ENCODE peak calls at places on chromosome 13, in seven cellular contexts. U, Y, P, G, W, B and O are unnamed samples.

GRCh38 chr13:37651371-37651770 is 52.8 kb upstream of the POSTN start:
- DNase-seq in G (no peak), B (no peak), U (no peak), P (no peak), W (no peak), Y (no peak), O (no peak)

GRCh38 chr13:62388515-62388914 is 972.9 kb upstream of the PCDH20 start:
- DNase-seq in Y (no peak), W (no peak), B (no peak), U (no peak), P (no peak), G (no peak), O (no peak)

GRCh38 chr13:35475960-35476943 is at the start of gene MAB21L1:
- DNase-seq in P (no peak), W (no peak), G (no peak), Y (no peak), U (no peak), B (no peak), O (peak)

GRCh38 chr13:99321709-99322108 is 14.5 kb upstream of the GPR183 start:
- DNase-seq in P (no peak), Y (no peak), G (no peak), W (no peak), B (no peak), U (no peak), O (no peak)

GRCh38 chr13:70034280-70034679 is 73.3 kb upstream of the ATXN8OS start:
- DNase-seq in U (no peak), P (no peak), G (no peak), B (no peak), Y (no peak), W (no peak), O (no peak)

GRCh38 chr13:109586509-109587346 is 199.7 kb downstream of the IRS2 start:
- DNase-seq in B (no peak), P (no peak), Y (no peak), U (no peak), W (no peak), G (no peak), O (no peak)

GRCh38 chr13:104253063-104253680 is 1187.0 kb upstream of the SLC10A2 start:
- DNase-seq in G (no peak), Y (no peak), P (no peak), B (no peak), W (no peak), U (no peak), O (peak)

GRCh38 chr13:27288397-27288796 is 17.8 kb downstream of the RASL11A start:
- DNase-seq in U (no peak), P (no peak), W (no peak), B (no peak), G (no peak), Y (no peak), O (no peak)

GRCh38 chr13:100100115-100100879 is 11.4 kb downstream of the PCCA start:
- DNase-seq in B (no peak), Y (no peak), U (no peak), G (peak), W (no peak), P (no peak), O (peak)

GRCh38 chr13:79282976-79283375 is 123.1 kb downstream of the RBM26 start:
- DNase-seq in U (no peak), P (no peak), B (no peak), Y (no peak), W (no peak), G (peak), O (no peak)

GRCh38 chr13:108728370-108728769 is 99.0 kb downstream of the MYO16 start:
- DNase-seq in U (no peak), W (no peak), Y (no peak), P (no peak), B (peak), G (no peak), O (no peak)

GRCh38 chr13:19185086-19185864 is 3.7 kb upstream of the TUBA3C start:
- DNase-seq in W (no peak), Y (no peak), U (no peak), P (no peak), G (no peak), B (no peak), O (no peak)

GRCh38 chr13:64924401-64924800 is 2305.7 kb downstream of the PCDH9 start:
- DNase-seq in B (no peak), W (no peak), P (no peak), U (no peak), Y (no peak), G (no peak), O (no peak)

GRCh38 chr13:20221772-20222171 is 10.3 kb downstream of the GJB6 start:
- DNase-seq in U (no peak), B (no peak), P (no peak), W (no peak), Y (no peak), G (peak), O (no peak)

GRCh38 chr13:39281539-39282150 is 243.4 kb downstream of the NHLRC3 start:
- DNase-seq in U (no peak), P (no peak), W (no peak), G (no peak), Y (no peak), B (no peak), O (peak)

GRCh38 chr13:36163809-36164308 is 32.7 kb upstream of the DCLK1 start:
- DNase-seq in P (no peak), U (no peak), G (peak), Y (no peak), B (no peak), W (no peak), O (peak)